ENCODE peak calls at places on chromosomes 5 and 9, in five cellular contexts. N, G, C, L and F are unnamed samples.

GRCh38 chr5:64502181-64502580 is 3.6 kb upstream of the RGS7BP start:
- DNase-seq in G (no peak), N (no peak), L (no peak), C (no peak), F (no peak)

GRCh38 chr9:13110766-13111400 is 168.6 kb downstream of the MPDZ start:
- DNase-seq in N (peak), L (no peak), C (no peak), G (no peak), F (no peak)

GRCh38 chr9:16985559-16986348 is 115.3 kb upstream of the BNC2 start:
- DNase-seq in C (no peak), G (no peak), N (peak), L (peak), F (no peak)

GRCh38 chr5:178306430-178307225 is 74.0 kb upstream of the PHYKPL start:
- DNase-seq in L (no peak), N (peak), C (no peak), G (no peak), F (no peak)

GRCh38 chr5:128213340-128213739 is 129.8 kb downstream of the SLC12A2 start:
- DNase-seq in C (peak), G (peak), L (peak), N (peak), F (peak)

GRCh38 chr5:168624850-168625357 is 45.7 kb upstream of the PANK3 start:
- DNase-seq in N (no peak), G (no peak), C (no peak), L (no peak), F (no peak)

GRCh38 chr9:84862786-84863185 is 193.3 kb downstream of the NTRK2 start:
- DNase-seq in C (peak), G (no peak), N (peak), L (peak), F (peak)

GRCh38 chr5:141846031-141846430 is 32.2 kb downstream of the PCDH1 start:
- DNase-seq in G (no peak), L (peak), N (no peak), C (no peak), F (peak)

GRCh38 chr9:13845460-13845859 is 468.5 kb downstream of the NFIB start:
- DNase-seq in L (peak), C (no peak), N (no peak), G (no peak), F (no peak)

GRCh38 chr9:89878687-89879086 is 273.9 kb downstream of the GADD45G start:
- DNase-seq in C (peak), N (peak), G (no peak), L (no peak), F (peak)

GRCh38 chr5:27315541-27316282 is 277.3 kb upstream of the CDH9 start:
- DNase-seq in G (no peak), L (peak), C (no peak), N (no peak), F (no peak)

GRCh38 chr9:124271660-124272059 is 13.9 kb downstream of the NEK6 start:
- DNase-seq in C (no peak), N (no peak), L (no peak), G (no peak), F (no peak)